ENCODE peak calls at places on chromosome 5, in ten cellular contexts. I is ovary, S is K562, K is heart left ventricle, C is endothelial cell of umbilical vein, H is uterus, N is transverse colon, Z is right lobe of liver, R is prostate gland, D is body of pancreas. J is an unnamed sample. For H3K36me3 and H3K4me1, the result is how much of the 10 kb centered on the place peaks cover.

GRCh38 chr5:142811840-142812557 is 41.8 kb downstream of the ARHGAP26 start:
- DNase-seq in C (no peak), R (no peak), N (no peak), S (no peak), H (no peak), D (no peak), I (no peak), Z (no peak), K (no peak), J (no peak)

GRCh38 chr5:181173027-181173419 is 25.6 kb downstream of the OR2V2 start:
- DNase-seq in D (peak), R (no peak), H (no peak), S (no peak), C (no peak), Z (no peak), N (no peak), K (no peak), I (no peak), J (no peak)

GRCh38 chr5:150079655-150080461 is 6.5 kb downstream of the CSF1R start:
- DNase-seq in N (no peak), H (no peak), K (no peak), R (no peak), C (no peak), S (no peak), I (no peak), Z (peak), D (no peak), J (no peak)

GRCh38 chr5:172956936-172957335 is 2.3 kb upstream of the RPL26L1 start:
- DNase-seq in Z (no peak), I (no peak), D (no peak), S (no peak), N (no peak), H (no peak), R (no peak), C (no peak), K (no peak), J (no peak)

GRCh38 chr5:6342689-6343315 is 35.5 kb downstream of the MED10 start:
- DNase-seq in H (no peak), N (no peak), K (no peak), S (no peak), Z (no peak), I (no peak), R (no peak), D (no peak), C (no peak), J (no peak)

GRCh38 chr5:137710086-137710485 is 25.8 kb downstream of the KLHL3 start:
- DNase-seq in I (no peak), H (no peak), C (no peak), S (no peak), R (no peak), Z (no peak), K (no peak), N (no peak), D (no peak), J (no peak)

GRCh38 chr5:73564644-73565165 is 734 bp downstream of the ANKRA2 start:
- DNase-seq in R (peak), I (no peak), D (no peak), H (no peak), K (peak), S (peak), C (no peak), Z (no peak), N (no peak), J (no peak)

GRCh38 chr5:150058480-150059126 is 27.8 kb downstream of the CSF1R start:
- DNase-seq in Z (no peak), D (peak), S (peak), N (no peak), R (no peak), C (no peak), I (no peak), K (peak), H (no peak), J (peak)

GRCh38 chr5:56900395-56900794 is 9.0 kb upstream of the SETD9 start:
- DNase-seq in S (no peak), N (no peak), D (no peak), H (no peak), R (no peak), Z (no peak), I (no peak), C (peak), K (no peak), J (no peak)

GRCh38 chr5:91639744-91640143 is 256.6 kb upstream of the ARRDC3 start:
- DNase-seq in N (no peak), S (no peak), Z (no peak), I (no peak), D (no peak), C (no peak), H (no peak), K (no peak), R (no peak), J (no peak)

GRCh38 chr5:150021491-150022162 is 21.1 kb downstream of the HMGXB3 start:
- DNase-seq in C (peak), I (no peak), K (peak), S (no peak), N (no peak), Z (no peak), R (peak), H (no peak), D (no peak), J (no peak)

GRCh38 chr5:124644582-124644981 is 101.9 kb downstream of the ZNF608 start:
- DNase-seq in I (no peak), D (no peak), N (no peak), S (no peak), R (no peak), H (no peak), Z (no peak), K (no peak), C (no peak), J (no peak)

GRCh38 chr5:124643306-124643705 is 103.1 kb downstream of the ZNF608 start:
- DNase-seq in D (no peak), H (no peak), S (no peak), N (no peak), I (no peak), K (no peak), C (no peak), R (no peak), Z (no peak), J (no peak)

GRCh38 chr5:124642148-124642547 is 104.3 kb downstream of the ZNF608 start:
- DNase-seq in D (no peak), N (no peak), R (no peak), I (no peak), K (no peak), Z (no peak), S (no peak), H (no peak), C (no peak), J (no peak)

GRCh38 chr5:124645396-124645795 is 101.0 kb downstream of the ZNF608 start:
- DNase-seq in R (no peak), I (no peak), S (no peak), N (peak), D (no peak), Z (no peak), C (no peak), H (no peak), K (no peak), J (no peak)

DNA sequence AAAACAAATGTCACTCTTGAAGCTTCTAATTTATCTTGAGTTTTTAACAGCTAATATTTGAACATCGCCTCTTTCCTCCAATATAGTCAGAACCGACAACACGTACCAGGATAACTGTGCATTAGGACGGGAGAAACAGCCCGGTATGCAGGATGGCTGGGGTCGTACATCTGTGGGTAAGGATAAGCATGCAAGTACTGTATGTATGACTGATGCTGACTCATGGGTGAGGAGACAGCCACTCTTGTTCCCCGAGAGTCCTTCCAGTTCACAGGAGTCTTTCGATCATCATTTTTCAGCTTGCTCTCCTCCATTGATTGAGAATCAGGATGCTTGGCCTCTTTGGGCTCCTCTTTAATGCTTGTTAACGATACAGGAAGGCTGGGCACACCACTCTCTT is 102.3 kb downstream of the ZNF608 start:
- DNase-seq in C (no peak), K (no peak), I (no peak), R (no peak), D (no peak), N (no peak), H (no peak), Z (no peak), S (peak), J (no peak)
- H3K36me3 ChIP-seq in C (under half), K (under half), I (under half), R (under half), D (under half), N (under half), H (under half), Z (under half), S (under half), J (under half)

GRCh38 chr5:131282235-131282634 is 18.4 kb downstream of the CDC42SE2 start:
- DNase-seq in D (no peak), S (no peak), Z (no peak), R (no peak), I (no peak), C (no peak), H (no peak), N (no peak), K (no peak), J (no peak)
- H3K4me1 ChIP-seq in D (under half), S (under half), Z (under half), R (under half), I (under half), C (under half), H (under half), N (under half), K (under half), J (under half)

GRCh38 chr5:78361226-78361993 is 993 bp downstream of the SCAMP1 start:
- DNase-seq in D (peak), H (peak), C (peak), N (peak), R (peak), S (peak), I (peak), K (peak), Z (peak), J (peak)

GRCh38 chr5:78364005-78364404 is 3.6 kb downstream of the SCAMP1 start:
- DNase-seq in H (no peak), S (no peak), K (no peak), N (no peak), D (no peak), Z (no peak), R (no peak), I (no peak), C (no peak), J (no peak)

GRCh38 chr5:78362220-78362619 is 1.8 kb downstream of the SCAMP1 start:
- DNase-seq in R (no peak), K (no peak), D (no peak), Z (no peak), I (no peak), S (no peak), C (peak), N (no peak), H (no peak), J (no peak)

GRCh38 chr5:78359831-78360673 is at the start of gene SCAMP1:
- DNase-seq in C (peak), I (peak), H (peak), D (peak), K (peak), N (peak), Z (peak), R (peak), S (peak), J (peak)

DNA sequence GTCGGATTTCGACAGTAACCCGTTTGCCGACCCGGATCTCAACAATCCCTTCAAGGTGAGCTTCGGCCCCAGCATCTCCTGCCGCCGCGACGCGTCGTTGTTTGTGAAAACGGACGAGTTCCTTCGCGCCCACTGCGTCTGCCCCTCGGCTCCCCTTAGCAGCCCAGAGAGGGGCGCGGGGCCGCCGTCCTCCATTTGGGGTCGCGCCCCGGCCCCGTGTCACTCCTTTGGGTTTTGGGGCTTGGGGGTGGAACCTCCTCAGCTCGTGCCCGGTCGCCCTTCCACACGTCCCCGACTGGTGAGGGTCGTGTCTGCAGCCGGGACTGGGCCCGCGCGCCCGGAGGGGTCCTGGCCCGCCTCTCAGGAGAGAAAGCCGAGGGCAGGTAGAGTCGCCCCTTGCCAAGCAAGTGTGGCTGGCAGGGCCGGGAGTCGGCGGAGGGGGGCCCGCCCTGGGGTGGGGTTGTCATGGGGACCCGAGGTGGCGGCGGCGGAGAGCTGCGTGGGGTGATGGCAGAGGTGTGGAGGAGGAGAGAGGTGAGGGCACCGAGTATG is 333 bp downstream of the SCAMP1 start:
- DNase-seq in Z (peak), R (peak), I (peak), C (no peak), N (peak), D (peak), H (peak), K (peak), S (peak), J (no peak)
- TF ChIP-seq POLR2A in Z (no peak), R (no peak), I (no peak), C (no peak), N (peak), D (no peak), H (no peak), K (no peak), S (no peak), J (no peak)

GRCh38 chr5:36161317-36161716 is 9.4 kb downstream of the SKP2 start:
- DNase-seq in Z (no peak), I (no peak), N (no peak), C (no peak), K (no peak), R (no peak), H (no peak), S (no peak), D (no peak), J (no peak)
- H3K36me3 ChIP-seq in Z (under half), I (under half), N (under half), C (under half), K (half or more), R (under half), H (under half), S (half or more), D (under half), J (half or more)

DNA sequence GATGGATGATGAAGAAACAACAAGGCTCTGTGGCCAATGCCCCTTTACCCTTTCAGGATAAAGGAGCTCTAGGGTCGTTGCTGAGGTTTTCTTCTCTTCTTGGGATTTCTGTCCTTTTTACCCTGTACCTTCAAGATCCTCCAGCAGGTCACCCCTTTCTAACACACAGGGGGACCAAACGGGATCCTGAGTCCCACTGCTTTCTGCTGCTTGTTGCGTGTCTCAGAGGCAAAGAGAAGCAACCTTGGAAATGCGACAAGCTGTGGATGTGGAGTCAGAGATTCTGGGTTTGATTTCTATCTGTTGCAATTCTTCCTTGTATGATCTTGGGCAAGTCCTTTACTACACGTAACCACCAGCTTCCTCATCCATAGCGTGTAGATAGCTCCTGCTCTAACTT is 20.5 kb downstream of the GLRA1 start:
- DNase-seq in R (no peak), H (no peak), I (no peak), S (no peak), K (no peak), C (no peak), D (no peak), Z (no peak), N (no peak), J (no peak)
- H3K4me1 ChIP-seq in R (under half), H (under half), I (under half), S (under half), K (under half), C (under half), D (under half), Z (under half), N (under half), J (under half)

GRCh38 chr5:151126199-151126645 is 31.4 kb downstream of the ANXA6 start:
- DNase-seq in D (peak), S (peak), Z (peak), K (peak), I (peak), H (peak), C (peak), N (peak), R (peak), J (peak)
- TF ChIP-seq POLR2A in D (no peak), S (no peak), Z (no peak), K (no peak), I (no peak), H (no peak), C (no peak), N (no peak), R (no peak), J (no peak)

DNA sequence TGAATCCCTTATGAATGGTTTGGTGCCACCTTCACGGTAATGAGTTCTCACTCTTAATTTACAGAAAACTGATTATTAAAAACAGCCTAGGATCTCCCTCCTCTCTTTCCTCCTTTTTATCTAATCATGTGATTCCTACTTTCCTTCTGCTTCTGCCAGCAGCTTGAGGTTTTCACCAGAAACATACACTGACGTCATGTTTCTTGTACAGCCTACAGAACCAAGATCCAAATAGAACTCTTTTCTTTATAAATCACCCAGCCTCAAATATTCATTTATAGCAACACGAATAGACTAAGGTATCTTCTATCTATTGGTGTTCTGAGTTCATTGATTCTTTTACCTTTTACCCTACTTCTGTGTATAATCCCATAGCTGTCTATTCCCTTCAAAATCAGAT is 388.9 kb upstream of the CDH10 start:
- DNase-seq in Z (no peak), N (no peak), C (no peak), S (no peak), H (no peak), R (no peak), I (no peak), D (no peak), K (no peak), J (no peak)
- H3K36me3 ChIP-seq in Z (under half), N (under half), C (under half), S (under half), H (under half), R (under half), I (under half), D (under half), K (under half), J (under half)

GRCh38 chr5:124697912-124698690 is 48.3 kb downstream of the ZNF608 start:
- DNase-seq in I (no peak), C (peak), N (no peak), R (peak), S (no peak), D (peak), K (peak), Z (no peak), H (no peak), J (no peak)

GRCh38 chr5:124700333-124700732 is 46.1 kb downstream of the ZNF608 start:
- DNase-seq in I (no peak), H (no peak), S (no peak), K (no peak), C (no peak), R (no peak), D (no peak), Z (no peak), N (no peak), J (no peak)

GRCh38 chr5:124697482-124697881 is 49.0 kb downstream of the ZNF608 start:
- DNase-seq in Z (no peak), R (no peak), K (no peak), I (no peak), D (no peak), C (no peak), H (no peak), N (no peak), S (no peak), J (no peak)

GRCh38 chr5:124696898-124697297 is 49.5 kb downstream of the ZNF608 start:
- DNase-seq in C (no peak), K (no peak), R (no peak), Z (no peak), N (no peak), S (no peak), D (no peak), H (no peak), I (no peak), J (no peak)

GRCh38 chr5:124698774-124699173 is 47.7 kb downstream of the ZNF608 start:
- DNase-seq in C (no peak), Z (no peak), S (no peak), R (no peak), N (no peak), I (no peak), D (no peak), K (no peak), H (no peak), J (no peak)
- H3K4me1 ChIP-seq in C (under half), Z (under half), S (under half), R (under half), N (under half), I (under half), D (under half), K (under half), H (under half), J (under half)

J was measured in tibial nerve.